ENCODE peak calls at places on chromosomes 6 and 20, in five cellular contexts. O is GM23338, R is astrocyte of the spinal cord, I is pancreas, H is H9. P is an unnamed sample.

GRCh38 chr6:36216559-36216958 is 20.0 kb downstream of the BRPF3 start:
- DNase-seq in O (no peak), R (peak), I (no peak), H (no peak), P (no peak)

GRCh38 chr6:77650098-77650663 is 2.7 kb upstream of the MEI4 start:
- DNase-seq in O (peak), R (peak), I (peak), H (peak), P (peak)

GRCh38 chr6:45112711-45113110 is 215.4 kb upstream of the RUNX2 start:
- DNase-seq in O (no peak), R (peak), I (no peak), H (no peak), P (no peak)

GRCh38 chr6:149397384-149397783 is 2.7 kb upstream of the SUMO4 start:
- DNase-seq in O (no peak), R (no peak), I (no peak), H (no peak), P (no peak)

GRCh38 chr6:55782275-55782674 is 93.1 kb downstream of the BMP5 start:
- DNase-seq in O (peak), R (no peak), I (no peak), H (no peak), P (no peak)

GRCh38 chr6:162973141-162973872 is 245.5 kb downstream of the PACRG start:
- DNase-seq in O (no peak), R (peak), I (no peak), H (no peak), P (no peak)

GRCh38 chr20:1657556-1658334 is at the start of gene SIRPG:
- DNase-seq in O (no peak), R (no peak), I (no peak), H (no peak), P (no peak)

GRCh38 chr6:105598264-105598663 is 195.4 kb upstream of the PREP start:
- DNase-seq in O (no peak), R (no peak), I (no peak), H (no peak), P (no peak)

GRCh38 chr20:35434085-35435005 is 3.7 kb downstream of the GDF5 start:
- DNase-seq in O (no peak), R (no peak), I (no peak), H (no peak), P (no peak)

GRCh38 chr20:17640146-17640874 is 41.7 kb downstream of the RRBP1 start:
- DNase-seq in O (no peak), R (no peak), I (no peak), H (no peak), P (no peak)

DNA sequence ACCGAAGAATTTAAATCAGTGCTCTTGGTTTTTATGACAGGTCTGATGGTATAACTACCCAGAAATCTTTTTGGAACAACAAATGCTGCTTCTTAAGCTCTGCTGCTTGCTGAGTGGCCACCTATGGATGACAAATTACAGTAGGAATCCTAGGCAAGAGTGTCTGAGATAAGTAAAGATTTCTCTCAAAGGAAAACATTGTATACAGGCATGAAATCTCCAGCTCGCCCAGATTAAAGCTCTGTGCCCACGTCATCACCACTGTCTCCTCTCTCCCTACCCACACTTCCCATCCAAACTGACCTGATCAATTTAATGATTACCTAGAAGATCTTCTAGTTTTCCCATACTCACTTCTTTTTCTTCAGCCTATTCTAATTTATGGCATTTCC is 1083.0 kb upstream of the MAP3K7 start:
- DNase-seq in O (no peak), R (no peak), I (no peak), H (no peak), P (no peak)
- TF ChIP-seq CTCF in O (no peak), R (no peak), I (no peak), H (no peak), P (no peak)

GRCh38 chr20:14193885-14194284 is 143.5 kb downstream of the FLRT3 start:
- DNase-seq in O (peak), R (no peak), I (no peak), H (no peak), P (no peak)

GRCh38 chr20:14193443-14193842 is 144.0 kb downstream of the FLRT3 start:
- DNase-seq in O (peak), R (no peak), I (no peak), H (peak), P (no peak)

GRCh38 chr20:14191559-14191958 is 145.9 kb downstream of the FLRT3 start:
- DNase-seq in O (no peak), R (no peak), I (no peak), H (no peak), P (no peak)

GRCh38 chr20:14189794-14190402 is 147.5 kb downstream of the FLRT3 start:
- DNase-seq in O (peak), R (peak), I (no peak), H (no peak), P (no peak)
- TF ChIP-seq CTCF in O (peak), R (peak), I (no peak), H (peak), P (no peak)

GRCh38 chr20:53806683-53807401 is 213.2 kb upstream of the ZNF217 start:
- DNase-seq in O (peak), R (no peak), I (no peak), H (no peak), P (no peak)

GRCh38 chr20:53808733-53809132 is 215.1 kb upstream of the ZNF217 start:
- DNase-seq in O (no peak), R (no peak), I (no peak), H (no peak), P (no peak)

GRCh38 chr20:53804920-53805894 is 211.6 kb upstream of the ZNF217 start:
- DNase-seq in O (no peak), R (no peak), I (no peak), H (no peak), P (no peak)

GRCh38 chr20:53803492-53804155 is 210.0 kb upstream of the ZNF217 start:
- DNase-seq in O (no peak), R (no peak), I (no peak), H (no peak), P (no peak)

DNA sequence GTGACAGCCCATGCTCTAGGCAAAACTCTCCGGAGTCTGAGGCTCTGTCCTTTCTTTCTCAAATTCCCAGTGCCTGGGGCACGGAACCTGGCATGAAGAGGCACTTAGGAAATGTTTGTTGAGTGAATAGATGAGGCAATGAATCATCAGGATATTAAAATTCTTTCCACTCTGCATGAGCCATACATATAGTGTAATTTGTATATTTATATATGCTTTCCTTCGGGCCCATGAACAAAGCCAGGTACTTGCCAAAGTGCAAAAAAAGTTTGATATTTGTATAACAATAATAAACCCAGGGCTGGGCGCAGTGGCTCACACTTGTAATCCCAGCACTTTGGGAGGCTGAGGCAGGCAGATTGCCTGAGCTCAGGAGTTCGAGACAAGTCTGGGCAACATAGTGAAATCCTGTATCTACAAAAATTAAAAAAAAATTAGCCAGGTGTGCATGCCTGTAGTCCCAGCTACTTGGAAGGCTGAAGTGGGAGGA is 212.3 kb upstream of the ZNF217 start:
- DNase-seq in O (no peak), R (peak), I (no peak), H (no peak), P (no peak)
- TF ChIP-seq CTCF in O (no peak), R (no peak), I (no peak), H (no peak), P (no peak)

GRCh38 chr6:42904467-42904866 is 11.4 kb upstream of the PTCRA start:
- DNase-seq in O (no peak), R (no peak), I (no peak), H (no peak), P (no peak)
- TF ChIP-seq CTCF in O (no peak), R (no peak), I (no peak), H (no peak), P (no peak)

GRCh38 chr6:63816401-63816975 is 180.9 kb downstream of the PHF3 start:
- DNase-seq in O (no peak), R (no peak), I (no peak), H (no peak), P (no peak)

GRCh38 chr6:63814459-63814858 is 178.9 kb downstream of the PHF3 start:
- DNase-seq in O (no peak), R (no peak), I (no peak), H (no peak), P (no peak)

GRCh38 chr6:63816979-63817436 is 181.4 kb downstream of the PHF3 start:
- DNase-seq in O (peak), R (no peak), I (no peak), H (peak), P (no peak)

GRCh38 chr6:63817492-63818050 is 182.0 kb downstream of the PHF3 start:
- DNase-seq in O (no peak), R (no peak), I (no peak), H (no peak), P (no peak)

DNA sequence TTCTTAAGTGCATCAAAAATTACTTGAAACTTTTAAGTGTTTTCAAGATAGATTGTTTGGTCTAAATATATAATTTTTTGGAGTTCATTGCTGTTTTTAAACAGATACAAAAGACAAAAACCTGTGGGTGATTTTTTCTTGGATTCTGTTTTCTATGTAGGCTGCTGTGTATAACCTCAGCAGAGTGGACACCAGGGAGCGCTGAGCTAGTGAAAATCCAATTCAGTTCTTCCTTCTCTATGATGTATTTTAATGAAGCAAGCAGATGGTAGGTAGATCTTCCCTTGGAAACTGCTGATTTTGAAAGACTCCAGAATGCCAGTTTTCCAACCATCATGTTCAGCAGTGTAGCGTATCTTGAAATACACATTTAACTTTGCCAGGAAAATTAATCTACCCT is 177.9 kb downstream of the PHF3 start:
- DNase-seq in O (no peak), R (no peak), I (no peak), H (no peak), P (no peak)
- TF ChIP-seq CTCF in O (peak), R (peak), I (no peak), H (peak), P (no peak)

DNA sequence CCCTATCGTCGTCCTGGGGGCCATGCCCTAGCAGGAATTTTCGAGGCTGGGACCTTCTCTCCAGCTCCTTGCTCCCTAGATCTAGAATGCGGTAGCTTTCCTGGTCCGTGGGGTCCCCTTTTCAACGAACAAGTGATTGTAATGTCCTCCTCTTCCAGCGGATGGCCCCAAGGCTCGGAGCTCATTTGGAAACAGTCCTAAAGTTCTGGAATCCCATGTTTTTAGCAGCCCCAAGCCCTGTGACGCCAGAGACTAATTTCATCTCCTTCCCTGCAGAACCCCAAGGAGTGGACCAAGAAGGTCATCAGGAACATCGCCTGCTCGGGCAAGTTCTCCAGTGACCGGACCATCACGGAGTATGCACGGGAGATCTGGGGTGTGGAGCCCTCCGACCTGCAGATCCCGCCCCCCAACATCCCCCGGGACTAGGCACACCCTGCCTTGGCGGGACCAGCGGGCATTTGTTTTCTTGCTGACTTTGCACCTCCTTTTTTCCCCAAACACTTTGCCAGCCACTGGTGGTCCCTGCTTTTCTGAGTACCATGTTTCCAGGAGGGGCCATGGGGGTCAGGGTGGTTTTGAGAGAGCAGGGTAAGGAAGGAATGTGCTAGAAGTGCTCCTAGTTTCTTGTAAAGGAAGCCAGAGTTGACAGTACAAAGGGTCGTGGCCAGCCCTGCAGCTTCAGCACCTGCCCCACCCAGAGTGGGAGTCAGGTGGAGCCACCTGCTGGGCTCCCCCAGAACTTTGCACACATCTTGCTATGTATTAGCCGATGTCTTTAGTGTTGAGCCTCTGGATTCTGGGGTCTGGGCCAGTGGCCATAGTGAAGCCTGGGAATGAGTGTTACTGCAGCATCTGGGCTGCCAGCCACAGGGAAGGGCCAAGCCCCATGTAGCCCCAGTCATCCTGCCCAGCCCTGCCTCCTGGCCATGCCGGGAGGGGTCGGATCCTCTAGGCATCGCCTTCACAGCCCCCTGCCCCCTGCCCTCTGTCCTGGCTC is 48.5 kb downstream of the PYGB start:
- DNase-seq in O (peak), R (no peak), I (no peak), H (no peak), P (no peak)
- TF ChIP-seq CTCF in O (peak), R (peak), I (peak), H (peak), P (no peak)

GRCh38 chr6:11615214-11615602 is 77.7 kb downstream of the TMEM170B start:
- DNase-seq in O (no peak), R (peak), I (no peak), H (no peak), P (no peak)

GRCh38 chr6:11621119-11621518 is 83.6 kb downstream of the TMEM170B start:
- DNase-seq in O (no peak), R (no peak), I (no peak), H (no peak), P (no peak)

GRCh38 chr6:11616200-11616611 is 78.7 kb downstream of the TMEM170B start:
- DNase-seq in O (no peak), R (peak), I (no peak), H (no peak), P (no peak)

GRCh38 chr6:11622156-11622555 is 84.6 kb downstream of the TMEM170B start:
- DNase-seq in O (no peak), R (no peak), I (no peak), H (no peak), P (no peak)

DNA sequence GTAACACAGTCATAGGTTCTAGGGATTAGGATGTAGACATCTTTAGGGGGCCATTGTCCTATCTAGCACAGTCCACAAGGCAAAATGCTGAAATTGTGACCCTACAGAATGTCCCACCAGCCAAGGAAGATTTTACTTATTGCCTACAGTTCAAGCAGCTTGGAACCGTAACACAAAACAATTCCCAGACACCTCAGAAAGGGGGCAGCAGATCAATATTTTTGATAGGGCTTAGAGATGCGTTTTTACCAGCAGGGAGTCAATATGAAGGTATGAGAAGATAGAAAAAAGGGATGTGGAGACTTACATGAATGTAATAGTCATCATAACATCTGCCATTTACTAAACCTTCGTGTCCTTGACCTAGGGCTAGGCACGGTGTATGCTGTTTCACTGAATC is 81.0 kb downstream of the TMEM170B start:
- DNase-seq in O (peak), R (peak), I (no peak), H (no peak), P (no peak)
- TF ChIP-seq CTCF in O (peak), R (peak), I (peak), H (peak), P (no peak)